ENCODE peak calls at places on chromosome 16, in four cellular contexts. B is GM12891, D is GM12878, A is K562. P is an unnamed sample.

GRCh38 chr16:71628810-71629209 is 2.8 kb downstream of the MARVELD3 start:
- DNase-seq in B (no peak), D (no peak), A (no peak), P (no peak)

GRCh38 chr16:29898135-29898534 is 1.2 kb downstream of the SEZ6L2 start:
- DNase-seq in D (no peak), B (no peak), A (no peak), P (no peak)

GRCh38 chr16:21302898-21303528 is 24.9 kb upstream of the CRYM start:
- DNase-seq in B (no peak), A (peak), D (peak), P (no peak)

GRCh38 chr16:27485126-27485525 is 64.6 kb downstream of the GTF3C1 start:
- DNase-seq in A (no peak), B (no peak), D (no peak), P (no peak)

GRCh38 chr16:87420401-87421368 is 28.5 kb downstream of the MAP1LC3B start:
- DNase-seq in A (peak), B (no peak), D (no peak), P (no peak)

GRCh38 chr16:48365601-48366164 is 19.5 kb downstream of the SIAH1 start:
- DNase-seq in A (peak), B (peak), D (no peak), P (peak)

GRCh38 chr16:84568066-84568465 is 49.8 kb downstream of the COTL1 start:
- DNase-seq in D (no peak), B (no peak), A (no peak), P (no peak)

GRCh38 chr16:30658731-30659506 is 688 bp downstream of the FBRS start:
- DNase-seq in B (peak), D (peak), A (peak), P (peak)

GRCh38 chr16:80619824-80620223 is 79.0 kb downstream of the DYNLRB2 start:
- DNase-seq in A (no peak), D (no peak), B (no peak), P (no peak)

GRCh38 chr16:79767597-79768280 is 167.2 kb upstream of the MAF start:
- DNase-seq in B (no peak), D (no peak), A (no peak), P (no peak)

GRCh38 chr16:5633845-5634440 is 536.3 kb upstream of the EEF2KMT start:
- DNase-seq in D (no peak), B (no peak), A (peak), P (no peak)

GRCh38 chr16:1200014-1200627 is 24.9 kb downstream of the TPSG1 start:
- DNase-seq in D (no peak), B (no peak), A (no peak), P (no peak)

GRCh38 chr16:62035115-62036092 is 834 bp downstream of the CDH8 start:
- DNase-seq in D (no peak), A (no peak), B (no peak), P (no peak)

GRCh38 chr16:86378831-86379504 is 131.4 kb upstream of the FOXF1 start:
- DNase-seq in D (no peak), A (no peak), B (no peak), P (no peak)

GRCh38 chr16:83830769-83831450 is 23.1 kb downstream of the HSBP1 start:
- DNase-seq in A (no peak), D (no peak), B (no peak), P (no peak)

GRCh38 chr16:88943131-88943664 is 33.8 kb downstream of the CBFA2T3 start:
- DNase-seq in B (no peak), D (no peak), A (no peak), P (no peak)

GRCh38 chr16:15493416-15494181 is 59.2 kb downstream of the BMERB1 start:
- DNase-seq in A (no peak), D (no peak), B (no peak), P (no peak)

GRCh38 chr16:81649561-81649960 is 129.5 kb upstream of the PLCG2 start:
- DNase-seq in D (no peak), B (no peak), A (no peak), P (no peak)

DNA sequence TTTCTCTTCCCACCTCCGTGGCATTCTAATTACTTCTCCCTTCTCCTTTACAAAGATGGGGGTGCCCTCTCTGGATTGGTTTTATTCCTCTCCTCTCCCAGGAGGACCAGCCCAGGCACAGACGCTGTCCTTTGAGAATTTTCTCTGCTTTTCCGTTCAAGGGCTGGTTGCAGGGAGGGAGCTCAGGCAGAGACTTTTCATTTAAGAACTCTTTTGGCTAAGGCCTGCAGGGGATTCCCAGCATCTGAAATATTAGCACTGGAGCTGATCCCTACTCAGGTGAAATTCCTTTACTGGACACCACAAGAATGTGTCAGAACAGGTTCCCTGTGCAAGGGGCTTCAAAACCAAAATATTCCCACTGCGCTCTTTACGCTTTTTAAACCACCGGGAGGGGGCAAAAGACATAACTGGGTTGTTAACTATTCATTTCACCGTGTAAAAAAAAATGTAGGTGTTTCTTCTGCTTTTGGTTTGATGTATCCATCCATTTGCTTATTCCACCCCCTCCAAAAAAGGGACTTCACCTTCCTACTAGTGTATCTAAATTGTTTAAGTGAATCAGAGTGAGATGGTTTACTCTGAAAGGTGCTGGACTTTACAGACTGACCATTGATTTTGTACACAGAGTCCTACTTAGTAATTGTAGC is 1.4 kb downstream of the NFAT5 start:
- DNase-seq in D (no peak), A (peak), B (no peak), P (no peak)
- TF ChIP-seq SPI1 in D (no peak), A (no peak), B (no peak), P (no peak)

DNA sequence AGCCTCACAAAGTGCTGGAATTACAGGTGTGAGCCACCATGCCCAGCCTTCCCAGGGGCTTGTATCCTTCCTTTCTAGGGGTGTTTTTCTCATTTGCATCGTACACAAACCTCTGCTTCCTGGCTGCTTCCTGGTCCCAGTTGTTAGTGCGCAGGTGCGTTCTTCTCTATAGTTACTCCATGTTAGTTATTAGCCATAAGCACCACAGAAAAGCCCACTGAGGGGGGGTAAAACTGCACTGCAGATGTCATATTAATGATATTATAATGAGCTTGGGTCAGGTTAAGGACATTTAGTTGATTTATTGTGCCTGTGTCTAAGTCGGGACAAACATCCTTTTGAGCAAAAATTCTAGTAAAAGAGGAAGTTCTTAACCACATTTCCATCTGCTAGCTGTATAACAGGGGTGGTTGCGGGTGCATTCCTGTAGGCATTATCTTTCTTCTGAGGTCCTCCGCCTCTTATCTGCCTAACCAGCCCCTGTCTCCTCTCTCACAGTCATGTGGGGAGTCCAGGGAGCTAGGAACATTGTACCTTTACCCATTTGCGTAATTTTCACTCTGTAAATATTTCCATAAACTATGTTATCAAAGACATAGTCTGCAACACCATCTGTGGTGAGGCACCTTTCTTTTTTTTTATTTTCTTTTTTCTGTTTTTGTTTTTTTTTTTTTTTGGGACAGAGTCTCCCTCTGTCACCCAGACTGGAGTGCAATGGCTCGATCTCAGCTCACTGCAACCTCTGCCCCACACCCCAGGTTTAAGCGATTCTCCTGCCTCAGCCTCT is 23.6 kb upstream of the ATF7IP2 start:
- DNase-seq in B (no peak), D (peak), A (peak), P (peak)
- TF ChIP-seq SPI1 in B (peak), D (peak), A (peak), P (peak)

GRCh38 chr16:49490321-49490705 is 116.7 kb downstream of the C16orf78 start:
- DNase-seq in A (no peak), B (no peak), D (no peak), P (no peak)

GRCh38 chr16:49492896-49493620 is 119.5 kb downstream of the C16orf78 start:
- DNase-seq in D (no peak), B (no peak), A (no peak), P (no peak)

GRCh38 chr16:49491111-49491670 is 117.6 kb downstream of the C16orf78 start:
- DNase-seq in B (no peak), D (no peak), A (no peak), P (no peak)

GRCh38 chr16:49492090-49492801 is 118.6 kb downstream of the C16orf78 start:
- DNase-seq in A (peak), D (no peak), B (peak), P (no peak)

GRCh38 chr16:49491736-49492089 is 118.1 kb downstream of the C16orf78 start:
- DNase-seq in D (no peak), A (no peak), B (no peak), P (no peak)
- TF ChIP-seq SPI1 in D (no peak), A (no peak), B (no peak), P (no peak)

GRCh38 chr16:49866533-49867155 is 10.7 kb upstream of the ZNF423 start:
- DNase-seq in B (no peak), D (no peak), A (no peak), P (no peak)
- TF ChIP-seq SPI1 in B (no peak), D (no peak), A (no peak), P (no peak)

DNA sequence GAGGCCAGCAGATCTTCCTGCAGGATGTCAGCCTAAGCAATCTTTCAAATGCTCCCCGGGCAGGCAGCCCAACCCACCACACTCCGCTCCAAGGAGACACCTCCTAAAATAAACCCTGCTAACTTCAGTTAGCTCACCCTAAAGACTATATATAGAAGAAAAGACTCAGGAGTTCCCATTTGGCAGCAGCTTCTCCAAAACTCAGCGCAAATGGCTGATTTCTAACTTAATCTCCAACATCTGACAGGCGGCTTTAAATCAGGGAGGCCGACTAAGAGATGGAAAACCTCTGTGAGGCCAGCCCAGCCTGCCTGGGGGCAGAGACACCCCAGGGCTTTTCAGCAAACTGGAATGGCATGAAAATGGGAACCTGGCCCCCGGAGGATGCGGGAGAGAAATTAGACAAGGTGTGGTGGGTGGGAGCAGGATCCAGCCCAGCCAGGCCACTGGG is 91.6 kb downstream of the XYLT1 start:
- DNase-seq in A (no peak), D (no peak), B (no peak), P (no peak)
- TF ChIP-seq SPI1 in A (no peak), D (no peak), B (no peak), P (no peak)

GRCh38 chr16:66581246-66581952 is 2.1 kb downstream of the CMTM2 start:
- DNase-seq in A (no peak), B (no peak), D (no peak), P (no peak)

GRCh38 chr16:66578596-66579531 is at the start of gene CMTM2:
- DNase-seq in A (no peak), B (no peak), D (no peak), P (no peak)

GRCh38 chr16:66585477-66586239 is 6.4 kb downstream of the CMTM2 start:
- DNase-seq in A (no peak), D (no peak), B (no peak), P (no peak)

GRCh38 chr16:66576306-66576705 is 3.0 kb upstream of the CMTM2 start:
- DNase-seq in B (no peak), A (no peak), D (no peak), P (no peak)

DNA sequence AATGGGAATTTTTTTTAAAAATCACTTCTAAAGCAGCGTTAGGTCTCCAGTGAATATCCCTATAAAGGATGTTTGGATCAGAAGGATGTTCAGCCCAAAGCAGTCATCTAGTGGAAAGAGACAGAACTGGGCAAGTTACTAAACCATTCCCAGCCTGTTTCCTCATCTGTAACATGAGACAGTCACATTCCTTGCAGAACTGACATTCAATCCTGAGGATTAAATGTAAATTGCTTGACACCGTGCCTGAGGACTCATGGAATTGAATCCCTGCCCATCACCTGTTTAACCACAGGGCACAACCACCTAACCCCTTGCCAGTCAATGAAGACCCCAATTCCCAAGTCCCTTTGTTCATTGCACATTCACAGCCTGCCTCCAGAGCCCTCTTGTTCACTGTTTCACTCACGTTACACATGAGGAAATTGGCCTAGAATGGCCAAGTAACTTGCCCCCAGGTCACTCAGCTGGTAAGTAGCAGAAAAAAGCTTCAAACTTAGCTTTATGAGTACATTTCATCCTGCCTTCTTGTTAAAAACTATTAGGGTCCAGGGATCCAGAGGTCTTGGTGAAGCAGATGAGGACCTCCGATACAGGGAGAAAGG is 1.4 kb downstream of the CMTM2 start:
- DNase-seq in A (no peak), D (no peak), B (no peak), P (no peak)
- TF ChIP-seq SPI1 in A (no peak), D (no peak), B (no peak), P (no peak)

P was measured in HL-60.